ENCODE peak calls at places on chromosomes 7 and 10, in six cellular contexts. J is stimulated activated CD8-positive, alpha-beta memory T cell treated with anti-CD3 and anti-CD28 coated beads, Interleukin-15, amount 100 ng/mL, for 48 hours; Z is AG09319; Q is Caco-2; A is pancreas; E is RKO. G is an unnamed sample.

GRCh38 chr10:102434251-102434913 is 2.0 kb upstream of the CUEDC2 start:
- DNase-seq in J (no peak), Z (no peak), A (no peak), E (no peak), Q (peak; percentile 76), G (no peak)

GRCh38 chr10:13970231-13970966 is 360.3 kb downstream of the FRMD4A start:
- DNase-seq in Q (no peak), E (no peak), Z (no peak), J (no peak), A (no peak), G (no peak)

GRCh38 chr7:35792472-35793224 is 8.2 kb upstream of the SEPTIN7 start:
- DNase-seq in J (no peak), Q (no peak), E (no peak), Z (no peak), A (no peak), G (peak; percentile 90)

GRCh38 chr10:50501478-50501877 is 122.3 kb downstream of the SGMS1 start:
- DNase-seq in J (no peak), Q (no peak), A (no peak), Z (no peak), E (no peak), G (no peak)

GRCh38 chr7:104064969-104065387 is 75.5 kb upstream of the RELN start:
- DNase-seq in A (no peak), Q (no peak), E (no peak), Z (no peak), J (no peak), G (no peak)

GRCh38 chr10:78035025-78035424 is 1.4 kb downstream of the RPS24 start:
- DNase-seq in Q (no peak), Z (no peak), A (no peak), J (no peak), E (no peak), G (no peak)

GRCh38 chr10:126006906-126007305 is 110.5 kb downstream of the FANK1 start:
- DNase-seq in A (no peak), J (no peak), E (no peak), Q (no peak), Z (no peak), G (no peak)

GRCh38 chr10:70664702-70665195 is 7.6 kb upstream of the ADAMTS14 start:
- DNase-seq in A (no peak), Z (peak; percentile 92), Q (peak; percentile 32), J (no peak), E (peak; percentile 70), G (peak; percentile 16)

GRCh38 chr7:130894146-130895005 is 160.4 kb upstream of the KLF14 start:
- DNase-seq in Q (no peak), J (no peak), Z (no peak), E (peak; percentile 80), A (peak; percentile 83), G (no peak)

GRCh38 chr7:132049462-132050304 is 493.3 kb upstream of the PODXL start:
- DNase-seq in A (peak; percentile 51), E (peak; percentile 45), Z (no peak), Q (no peak), J (no peak), G (no peak)

GRCh38 chr10:43380610-43381222 is 9.3 kb downstream of the FXYD4 start:
- DNase-seq in J (no peak), E (peak; percentile 80), Z (no peak), Q (no peak), A (no peak), G (no peak)

GRCh38 chr10:8138471-8138870 is 84.0 kb downstream of the GATA3 start:
- DNase-seq in Q (no peak), A (no peak), E (peak; percentile 84), Z (no peak), J (no peak), G (no peak)

GRCh38 chr10:83666762-83667161 is 472.5 kb upstream of the GHITM start:
- DNase-seq in E (no peak), Q (no peak), A (no peak), Z (no peak), J (no peak), G (no peak)

GRCh38 chr10:34996843-34997242 is 93.3 kb downstream of the CUL2 start:
- DNase-seq in J (no peak), Q (no peak), E (no peak), A (no peak), Z (no peak), G (no peak)